ENCODE peak calls at places on chromosome 9, in seven cellular contexts. W is AG04450, Q is uterus, A is prostate gland, K is testis, Y is astrocyte of the spinal cord, X is tibial artery. I is an unnamed sample.

GRCh38 chr9:68678430-68678829 is 26.6 kb upstream of the PIP5K1B start:
- DNase-seq in W (no peak), Q (peak), A (no peak), K (peak), Y (no peak), X (no peak), I (peak)

GRCh38 chr9:131578778-131579504 is 33.6 kb downstream of the PRRT1B start:
- DNase-seq in W (no peak), Q (no peak), A (no peak), K (peak), Y (no peak), X (no peak), I (no peak)

GRCh38 chr9:117145811-117146490 is 268.9 kb downstream of the ASTN2 start:
- DNase-seq in W (no peak), Q (no peak), A (no peak), K (no peak), Y (no peak), X (no peak), I (peak)

GRCh38 chr9:123943671-123944070 is 13.7 kb upstream of the DENND1A start:
- DNase-seq in W (no peak), Q (no peak), A (no peak), K (no peak), Y (no peak), X (no peak), I (no peak)

GRCh38 chr9:107888773-107889227 is 399.2 kb upstream of the KLF4 start:
- DNase-seq in W (no peak), Q (no peak), A (no peak), K (no peak), Y (no peak), X (no peak), I (no peak)

GRCh38 chr9:117705386-117705785 is 1.2 kb downstream of the TLR4 start:
- DNase-seq in W (no peak), Q (no peak), A (no peak), K (no peak), Y (no peak), X (no peak), I (no peak)

GRCh38 chr9:87793292-87793691 is 67.4 kb downstream of the CTSL start:
- DNase-seq in W (peak), Q (no peak), A (no peak), K (no peak), Y (peak), X (no peak), I (no peak)

GRCh38 chr9:127875306-127875966 is 2.0 kb downstream of the AK1 start:
- DNase-seq in W (no peak), Q (no peak), A (no peak), K (no peak), Y (peak), X (no peak), I (no peak)

GRCh38 chr9:36950389-36950788 is 83.7 kb downstream of the PAX5 start:
- DNase-seq in W (no peak), Q (no peak), A (no peak), K (no peak), Y (no peak), X (no peak), I (no peak)

GRCh38 chr9:114583371-114583770 is 4.2 kb upstream of the ATP6V1G1 start:
- DNase-seq in W (no peak), Q (no peak), A (no peak), K (no peak), Y (no peak), X (no peak), I (no peak)

GRCh38 chr9:99389087-99390033 is 167.3 kb downstream of the SEC61B start:
- DNase-seq in W (no peak), Q (no peak), A (no peak), K (no peak), Y (no peak), X (no peak), I (no peak)

GRCh38 chr9:113187935-113188595 is 33.0 kb downstream of the FKBP15 start:
- DNase-seq in W (peak), Q (peak), A (no peak), K (peak), Y (peak), X (peak), I (no peak)

GRCh38 chr9:4997196-4997595 is 12.1 kb downstream of the JAK2 start:
- DNase-seq in W (no peak), Q (no peak), A (no peak), K (no peak), Y (no peak), X (no peak), I (no peak)

GRCh38 chr9:127915801-127916664 is 808 bp downstream of the ST6GALNAC4 start:
- DNase-seq in W (no peak), Q (peak), A (no peak), K (no peak), Y (no peak), X (peak), I (no peak)

GRCh38 chr9:105296445-105296844 is 52.0 kb downstream of the SLC44A1 start:
- DNase-seq in W (no peak), Q (no peak), A (no peak), K (no peak), Y (no peak), X (no peak), I (no peak)

GRCh38 chr9:84823426-84824271 is 154.1 kb downstream of the NTRK2 start:
- DNase-seq in W (no peak), Q (no peak), A (no peak), K (peak), Y (no peak), X (peak), I (no peak)

GRCh38 chr9:4837126-4837767 is 44.5 kb downstream of the RCL1 start:
- DNase-seq in W (no peak), Q (no peak), A (no peak), K (peak), Y (peak), X (no peak), I (no peak)

GRCh38 chr9:130779153-130779855 is 55.8 kb upstream of the ABL1 start:
- DNase-seq in W (peak), Q (peak), A (no peak), K (no peak), Y (no peak), X (no peak), I (no peak)

GRCh38 chr9:78207319-78207718 is 28.6 kb upstream of the CEP78 start:
- DNase-seq in W (no peak), Q (no peak), A (no peak), K (no peak), Y (no peak), X (no peak), I (no peak)

GRCh38 chr9:35757527-35758275 is 3.6 kb upstream of the MSMP start:
- DNase-seq in W (no peak), Q (no peak), A (peak), K (no peak), Y (no peak), X (peak), I (peak)

GRCh38 chr9:91611582-91611981 is 187.9 kb upstream of the NFIL3 start:
- DNase-seq in W (peak), Q (no peak), A (no peak), K (no peak), Y (peak), X (no peak), I (no peak)

GRCh38 chr9:105681313-105681712 is 13.0 kb upstream of the TMEM38B start:
- DNase-seq in W (no peak), Q (no peak), A (no peak), K (no peak), Y (no peak), X (no peak), I (no peak)

GRCh38 chr9:105173306-105173705 is 71.1 kb upstream of the SLC44A1 start:
- DNase-seq in W (no peak), Q (no peak), A (no peak), K (no peak), Y (no peak), X (no peak), I (peak)

GRCh38 chr9:131015876-131016397 is 7.0 kb downstream of the LAMC3 start:
- DNase-seq in W (no peak), Q (no peak), A (no peak), K (no peak), Y (no peak), X (no peak), I (no peak)

GRCh38 chr9:20640331-20641187 is 18.3 kb upstream of the MLLT3 start:
- DNase-seq in W (no peak), Q (no peak), A (peak), K (peak), Y (peak), X (no peak), I (no peak)

GRCh38 chr9:89748831-89749499 is 144.2 kb downstream of the GADD45G start:
- DNase-seq in W (no peak), Q (no peak), A (no peak), K (no peak), Y (no peak), X (no peak), I (no peak)

GRCh38 chr9:22041792-22042191 is 32.7 kb upstream of the CDKN2B start:
- DNase-seq in W (no peak), Q (no peak), A (peak), K (no peak), Y (no peak), X (no peak), I (no peak)

GRCh38 chr9:122832194-122832593 is 3.8 kb upstream of the PDCL start:
- DNase-seq in W (no peak), Q (no peak), A (no peak), K (no peak), Y (no peak), X (no peak), I (no peak)

GRCh38 chr9:106106396-106106795 is 412.1 kb downstream of the TMEM38B start:
- DNase-seq in W (no peak), Q (no peak), A (no peak), K (no peak), Y (no peak), X (no peak), I (no peak)

GRCh38 chr9:87276851-87277251 is 220.8 kb upstream of the DAPK1 start:
- DNase-seq in W (no peak), Q (no peak), A (no peak), K (no peak), Y (peak), X (no peak), I (no peak)

GRCh38 chr9:37486616-37487544 is 1.1 kb downstream of the POLR1E start:
- DNase-seq in W (peak), Q (peak), A (no peak), K (peak), Y (peak), X (peak), I (no peak)

GRCh38 chr9:129333961-129334743 is 156.1 kb upstream of the IER5L start:
- DNase-seq in W (peak), Q (peak), A (peak), K (peak), Y (peak), X (peak), I (peak)

GRCh38 chr9:114356792-114357191 is 27.1 kb downstream of the ORM2 start:
- DNase-seq in W (no peak), Q (no peak), A (no peak), K (no peak), Y (no peak), X (no peak), I (no peak)

GRCh38 chr9:93118863-93119702 is 15.0 kb downstream of the NINJ1 start:
- DNase-seq in W (no peak), Q (peak), A (no peak), K (no peak), Y (no peak), X (peak), I (no peak)

GRCh38 chr9:93119703-93119952 is 14.4 kb downstream of the NINJ1 start:
- DNase-seq in W (no peak), Q (no peak), A (no peak), K (no peak), Y (no peak), X (no peak), I (no peak)

GRCh38 chr9:93121316-93122241 is 12.5 kb downstream of the NINJ1 start:
- DNase-seq in W (no peak), Q (no peak), A (no peak), K (no peak), Y (no peak), X (peak), I (no peak)

GRCh38 chr9:93120846-93121315 is 13.2 kb downstream of the NINJ1 start:
- DNase-seq in W (no peak), Q (peak), A (no peak), K (no peak), Y (no peak), X (no peak), I (no peak)

DNA sequence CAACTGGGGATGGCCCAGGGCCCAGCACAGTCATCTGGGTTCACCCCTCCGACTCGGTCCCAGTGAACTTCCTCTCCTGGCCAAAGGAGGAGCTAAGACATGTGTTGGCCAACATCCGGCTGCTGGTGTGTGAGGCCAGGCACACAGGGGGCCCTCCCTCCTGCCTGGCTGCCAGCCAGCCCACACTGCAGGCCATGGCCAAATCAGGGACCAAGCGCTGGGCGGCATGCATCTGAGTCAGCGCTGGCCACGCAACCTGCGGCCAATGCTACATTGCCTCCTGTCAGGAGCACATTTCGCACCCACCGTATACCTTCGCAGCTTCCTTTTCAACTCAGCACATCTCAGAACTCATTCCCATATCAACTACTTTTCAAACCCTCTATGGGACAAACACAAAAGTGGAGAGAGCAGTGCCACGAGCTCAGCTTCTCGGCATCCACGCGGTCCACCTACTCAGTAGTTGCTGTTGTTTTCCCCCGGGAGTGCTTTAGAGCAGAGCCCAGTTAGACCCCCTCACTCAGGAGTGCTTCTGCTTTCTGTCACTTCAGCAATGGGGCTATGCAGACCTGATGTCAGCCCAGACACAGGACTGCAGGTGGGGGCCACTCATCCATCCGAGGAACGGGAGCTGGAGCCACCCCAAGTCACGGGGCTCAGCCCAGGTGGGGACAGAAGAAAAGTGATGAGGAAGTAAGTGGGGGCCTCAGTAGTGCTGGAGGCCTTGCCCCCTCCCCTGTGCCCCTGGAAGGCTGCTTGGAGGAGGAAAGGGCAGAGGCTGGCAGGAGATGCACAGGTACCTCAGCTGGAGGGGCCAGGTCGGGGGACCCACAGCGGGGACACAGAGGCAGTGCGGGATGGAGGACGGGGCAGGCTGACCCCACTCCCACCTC is 13.9 kb downstream of the NINJ1 start:
- DNase-seq in W (peak), Q (peak), A (peak), K (peak), Y (peak), X (peak), I (no peak)
- TF ChIP-seq CTCF in W (peak), Q (peak), A (peak), K (peak), Y (peak), X (peak), I (peak)

GRCh38 chr9:115593587-115594091 is 475.7 kb upstream of the TNC start:
- DNase-seq in W (no peak), Q (peak), A (peak), K (no peak), Y (peak), X (no peak), I (peak)

GRCh38 chr9:115597330-115597729 is 479.4 kb upstream of the TNC start:
- DNase-seq in W (no peak), Q (no peak), A (no peak), K (no peak), Y (no peak), X (no peak), I (no peak)

GRCh38 chr9:115594551-115594950 is 476.6 kb upstream of the TNC start:
- DNase-seq in W (no peak), Q (no peak), A (no peak), K (no peak), Y (no peak), X (no peak), I (no peak)

GRCh38 chr9:115595951-115596742 is 478.2 kb upstream of the TNC start:
- DNase-seq in W (no peak), Q (no peak), A (no peak), K (no peak), Y (peak), X (no peak), I (no peak)

GRCh38 chr9:115596743-115597080 is 478.8 kb upstream of the TNC start:
- DNase-seq in W (no peak), Q (no peak), A (no peak), K (no peak), Y (no peak), X (no peak), I (no peak)
- H3K4me3 ChIP-seq in W (peak), Q (no peak), A (no peak), K (no peak), Y (peak), X (no peak), I (no peak)

GRCh38 chr9:137176302-137177182 is 4.7 kb upstream of the TMEM210 start:
- DNase-seq in W (no peak), Q (no peak), A (peak), K (peak), Y (peak), X (no peak), I (no peak)

GRCh38 chr9:137172907-137173794 is 1.3 kb upstream of the TMEM210 start:
- DNase-seq in W (no peak), Q (no peak), A (peak), K (no peak), Y (no peak), X (no peak), I (no peak)

GRCh38 chr9:137173795-137174664 is 2.2 kb upstream of the TMEM210 start:
- DNase-seq in W (no peak), Q (no peak), A (no peak), K (no peak), Y (no peak), X (no peak), I (no peak)

GRCh38 chr9:137175345-137175961 is 3.6 kb upstream of the TMEM210 start:
- DNase-seq in W (no peak), Q (no peak), A (no peak), K (no peak), Y (no peak), X (no peak), I (no peak)

GRCh38 chr9:137174722-137175293 is 3.0 kb upstream of the TMEM210 start:
- DNase-seq in W (no peak), Q (no peak), A (no peak), K (no peak), Y (no peak), X (no peak), I (no peak)
- TF ChIP-seq CTCF in W (no peak), Q (no peak), A (no peak), K (no peak), Y (no peak), X (no peak), I (no peak)

GRCh38 chr9:137138701-137139467 is at the start of gene GRIN1:
- DNase-seq in W (no peak), Q (no peak), A (no peak), K (no peak), Y (no peak), X (no peak), I (no peak)

GRCh38 chr9:137136261-137136925 is 2.6 kb upstream of the GRIN1 start:
- DNase-seq in W (no peak), Q (no peak), A (no peak), K (no peak), Y (no peak), X (no peak), I (no peak)

GRCh38 chr9:137136926-137137607 is 1.9 kb upstream of the GRIN1 start:
- DNase-seq in W (no peak), Q (no peak), A (no peak), K (no peak), Y (no peak), X (no peak), I (peak)

GRCh38 chr9:137139468-137140150 is 655 bp downstream of the GRIN1 start:
- DNase-seq in W (no peak), Q (no peak), A (no peak), K (no peak), Y (no peak), X (no peak), I (no peak)

GRCh38 chr9:137138058-137138697 is 776 bp upstream of the GRIN1 start:
- DNase-seq in W (no peak), Q (no peak), A (no peak), K (no peak), Y (no peak), X (no peak), I (peak)
- H3K4me3 ChIP-seq in W (no peak), Q (no peak), A (no peak), K (peak), Y (no peak), X (no peak), I (peak)

GRCh38 chr9:34254141-34254913 is 74.7 kb downstream of the KIF24 start:
- DNase-seq in W (no peak), Q (peak), A (no peak), K (peak), Y (peak), X (no peak), I (no peak)

GRCh38 chr9:34256987-34257585 is 72.0 kb downstream of the KIF24 start:
- DNase-seq in W (no peak), Q (no peak), A (no peak), K (peak), Y (no peak), X (no peak), I (no peak)

GRCh38 chr9:34254966-34255825 is 73.9 kb downstream of the KIF24 start:
- DNase-seq in W (no peak), Q (peak), A (no peak), K (peak), Y (peak), X (no peak), I (no peak)

GRCh38 chr9:34253460-34253837 is 74.6 kb downstream of the UBAP1 start:
- DNase-seq in W (no peak), Q (no peak), A (no peak), K (peak), Y (peak), X (no peak), I (no peak)

GRCh38 chr9:34256104-34256503 is 73.0 kb downstream of the KIF24 start:
- DNase-seq in W (no peak), Q (no peak), A (no peak), K (peak), Y (no peak), X (no peak), I (peak)
- TF ChIP-seq CTCF in W (peak), Q (no peak), A (no peak), K (no peak), Y (peak), X (no peak), I (peak)

GRCh38 chr9:70563437-70564204 is 149.2 kb upstream of the KLF9 start:
- DNase-seq in W (no peak), Q (no peak), A (no peak), K (peak), Y (peak), X (no peak), I (no peak)

GRCh38 chr9:70563010-70563409 is 148.6 kb upstream of the KLF9 start:
- DNase-seq in W (no peak), Q (no peak), A (no peak), K (no peak), Y (no peak), X (no peak), I (no peak)

GRCh38 chr9:70566066-70566465 is 151.6 kb upstream of the KLF9 start:
- DNase-seq in W (no peak), Q (no peak), A (no peak), K (no peak), Y (no peak), X (no peak), I (no peak)

GRCh38 chr9:70566743-70567142 is 152.3 kb upstream of the KLF9 start:
- DNase-seq in W (no peak), Q (no peak), A (no peak), K (no peak), Y (peak), X (no peak), I (no peak)

GRCh38 chr9:70564464-70565190 is 150.2 kb upstream of the KLF9 start:
- DNase-seq in W (no peak), Q (no peak), A (no peak), K (no peak), Y (no peak), X (no peak), I (no peak)
- H3K4me3 ChIP-seq in W (no peak), Q (no peak), A (no peak), K (no peak), Y (no peak), X (no peak), I (no peak)

GRCh38 chr9:120366646-120367019 is 213.3 kb downstream of the CDK5RAP2 start:
- DNase-seq in W (peak), Q (no peak), A (no peak), K (peak), Y (peak), X (peak), I (no peak)
- TF ChIP-seq CTCF in W (peak), Q (no peak), A (no peak), K (no peak), Y (peak), X (no peak), I (no peak)

I was measured in WERI-Rb-1.